ENCODE peak calls at places on chromosome 1, in seven cellular contexts. U, D, M, X, C, Y and H are unnamed samples.

GRCh38 chr1:169809370-169810095 is 14.8 kb upstream of the METTL18 start:
- DNase-seq in Y (no peak), M (peak), X (no peak), C (peak), U (peak), D (peak), H (no peak)

GRCh38 chr1:151815716-151816327 is 10.6 kb upstream of the LINGO4 start:
- DNase-seq in D (no peak), C (no peak), Y (no peak), M (no peak), X (no peak), U (no peak), H (no peak)

GRCh38 chr1:6783956-6784559 is 1.2 kb upstream of the CAMTA1 start:
- DNase-seq in C (no peak), D (no peak), U (no peak), M (no peak), Y (no peak), X (no peak), H (peak)

GRCh38 chr1:11757047-11757446 is 4.9 kb upstream of the C1orf167 start:
- DNase-seq in Y (no peak), D (no peak), C (no peak), M (no peak), U (no peak), X (no peak), H (no peak)

GRCh38 chr1:162612606-162613400 is 19.5 kb upstream of the DDR2 start:
- DNase-seq in Y (no peak), X (no peak), U (peak), M (no peak), D (no peak), C (no peak), H (no peak)

GRCh38 chr1:19400875-19401854 is 84.2 kb downstream of the CAPZB start:
- DNase-seq in M (no peak), Y (no peak), X (peak), D (no peak), U (no peak), C (no peak), H (peak)

GRCh38 chr1:33008051-33008914 is 28.4 kb downstream of the AK2 start:
- DNase-seq in U (no peak), D (peak), Y (no peak), C (peak), X (no peak), M (no peak), H (no peak)

GRCh38 chr1:24925082-24925779 is 4.8 kb downstream of the RUNX3 start:
- DNase-seq in Y (no peak), M (no peak), C (no peak), X (no peak), U (no peak), D (no peak), H (no peak)

GRCh38 chr1:81801032-81801833 is 499 bp downstream of the ADGRL2 start:
- DNase-seq in U (peak), X (peak), D (peak), C (peak), M (peak), Y (no peak), H (peak)

GRCh38 chr1:44613932-44614331 is 60.3 kb downstream of the TMEM53 start:
- DNase-seq in U (no peak), D (no peak), C (no peak), M (no peak), Y (no peak), X (peak), H (no peak)

GRCh38 chr1:200253774-200254495 is 155.9 kb downstream of the ZNF281 start:
- DNase-seq in D (no peak), C (no peak), M (no peak), X (no peak), U (no peak), Y (no peak), H (no peak)

GRCh38 chr1:189681252-189681919 is 796.3 kb downstream of the BRINP3 start:
- DNase-seq in C (no peak), M (no peak), X (no peak), U (no peak), Y (no peak), D (no peak), H (no peak)

GRCh38 chr1:225597926-225598575 is 54.9 kb downstream of the ENAH start:
- DNase-seq in X (no peak), C (no peak), U (no peak), M (peak), Y (no peak), D (peak), H (no peak)

GRCh38 chr1:29858646-29859045 is 622.3 kb downstream of the PTPRU start:
- DNase-seq in Y (no peak), X (no peak), D (no peak), U (no peak), C (no peak), M (no peak), H (no peak)

GRCh38 chr1:81432089-81432488 is 368.6 kb upstream of the ADGRL2 start:
- DNase-seq in M (no peak), D (peak), X (no peak), C (no peak), U (no peak), Y (no peak), H (no peak)

GRCh38 chr1:210792250-210792649 is 341.7 kb downstream of the KCNH1 start:
- DNase-seq in U (no peak), Y (no peak), M (no peak), C (no peak), D (no peak), X (no peak), H (no peak)

GRCh38 chr1:237927198-237927597 is 36.5 kb upstream of the ZP4 start:
- DNase-seq in M (no peak), U (no peak), C (no peak), Y (no peak), X (no peak), D (no peak), H (no peak)

GRCh38 chr1:34885405-34886247 is 26.1 kb upstream of the SMIM12 start:
- DNase-seq in U (no peak), D (peak), C (no peak), Y (no peak), M (no peak), X (peak), H (no peak)